ENCODE peak calls at places on chromosomes 11 and 22, in five cellular contexts. X is left lung, E is GM23338, V is aorta, W is tibial artery. B is an unnamed sample.
A peak's percentile ranks its signal among the peaks of the same experiment; 100 is the strongest.

GRCh38 chr11:75338516-75339218 is 12.8 kb downstream of the ARRB1 start:
- DNase-seq in X (no peak), E (no peak), V (no peak), W (no peak), B (no peak)

GRCh38 chr11:62400760-62401159 is 18.1 kb upstream of the SCGB1A1 start:
- DNase-seq in X (no peak), E (no peak), V (peak; percentile 92), W (peak; percentile 75), B (peak; percentile 84)

GRCh38 chr22:48517039-48518030 is 1310.3 kb downstream of the BRD1 start:
- DNase-seq in X (no peak), E (no peak), V (no peak), W (no peak), B (no peak)

GRCh38 chr11:45606514-45607024 is 58.9 kb downstream of the CHST1 start:
- DNase-seq in X (no peak), E (peak; percentile 93), V (no peak), W (no peak), B (no peak)

GRCh38 chr11:8209208-8209807 is 40.5 kb upstream of the RIC3 start:
- DNase-seq in X (no peak), E (peak; percentile 74), V (peak; percentile 66), W (peak; percentile 40), B (no peak)

GRCh38 chr11:83819936-83820549 is 533.9 kb upstream of the CCDC90B start:
- DNase-seq in X (no peak), E (peak; percentile 58), V (no peak), W (no peak), B (no peak)

GRCh38 chr11:20070459-20070858 is 89.8 kb downstream of the DBX1 start:
- DNase-seq in X (no peak), E (no peak), V (no peak), W (no peak), B (no peak)

GRCh38 chr11:134643519-134644042 is 231.5 kb upstream of the B3GAT1 start:
- DNase-seq in X (no peak), E (peak; percentile 24), V (no peak), W (no peak), B (no peak)

GRCh38 chr11:12382451-12382850 is 5.1 kb downstream of the PARVA start:
- DNase-seq in X (no peak), E (no peak), V (no peak), W (no peak), B (no peak)

GRCh38 chr22:20602589-20603164 is 95.3 kb downstream of the MED15 start:
- DNase-seq in X (no peak), E (no peak), V (no peak), W (no peak), B (no peak)

GRCh38 chr11:2451336-2451735 is 6.5 kb downstream of the KCNQ1 start:
- DNase-seq in X (peak; percentile 65), E (no peak), V (peak; percentile 40), W (no peak), B (peak; percentile 24)

GRCh38 chr11:20154381-20154780 is 5.9 kb downstream of the DBX1 start:
- DNase-seq in X (no peak), E (peak; percentile 72), V (no peak), W (no peak), B (no peak)

GRCh38 chr11:96748639-96749370 is 359.0 kb downstream of the JRKL start:
- DNase-seq in X (no peak), E (no peak), V (no peak), W (no peak), B (no peak)

GRCh38 chr11:124938206-124938765 is 2.4 kb upstream of the HEPACAM start:
- DNase-seq in X (no peak), E (no peak), V (no peak), W (no peak), B (no peak)

GRCh38 chr11:94876645-94877445 is 96.5 kb downstream of the CWC15 start:
- DNase-seq in X (peak; percentile 81), E (no peak), V (peak; percentile 90), W (peak; percentile 84), B (peak; percentile 85)

GRCh38 chr22:50302041-50302541 is 5.4 kb downstream of the PLXNB2 start:
- DNase-seq in X (no peak), E (no peak), V (no peak), W (no peak), B (peak; percentile 46)

GRCh38 chr11:115745041-115745440 is 240.8 kb upstream of the CADM1 start:
- DNase-seq in X (no peak), E (peak; percentile 21), V (no peak), W (no peak), B (no peak)

GRCh38 chr11:862028-862703 is 19.5 kb downstream of the TSPAN4 start:
- DNase-seq in X (no peak), E (peak; percentile 67), V (no peak), W (no peak), B (no peak)

GRCh38 chr11:121415861-121416260 is 36.3 kb upstream of the SORL1 start:
- DNase-seq in X (no peak), E (no peak), V (no peak), W (peak; percentile 44), B (no peak)

GRCh38 chr22:29093980-29094379 is 21.1 kb downstream of the KREMEN1 start:
- DNase-seq in X (no peak), E (no peak), V (no peak), W (no peak), B (no peak)

GRCh38 chr11:76455931-76456330 is 11.1 kb downstream of the EMSY start:
- DNase-seq in X (no peak), E (no peak), V (no peak), W (no peak), B (no peak)

GRCh38 chr22:40560551-40560950 is 76.0 kb downstream of the MRTFA start:
- DNase-seq in X (no peak), E (no peak), V (no peak), W (no peak), B (no peak)

DNA sequence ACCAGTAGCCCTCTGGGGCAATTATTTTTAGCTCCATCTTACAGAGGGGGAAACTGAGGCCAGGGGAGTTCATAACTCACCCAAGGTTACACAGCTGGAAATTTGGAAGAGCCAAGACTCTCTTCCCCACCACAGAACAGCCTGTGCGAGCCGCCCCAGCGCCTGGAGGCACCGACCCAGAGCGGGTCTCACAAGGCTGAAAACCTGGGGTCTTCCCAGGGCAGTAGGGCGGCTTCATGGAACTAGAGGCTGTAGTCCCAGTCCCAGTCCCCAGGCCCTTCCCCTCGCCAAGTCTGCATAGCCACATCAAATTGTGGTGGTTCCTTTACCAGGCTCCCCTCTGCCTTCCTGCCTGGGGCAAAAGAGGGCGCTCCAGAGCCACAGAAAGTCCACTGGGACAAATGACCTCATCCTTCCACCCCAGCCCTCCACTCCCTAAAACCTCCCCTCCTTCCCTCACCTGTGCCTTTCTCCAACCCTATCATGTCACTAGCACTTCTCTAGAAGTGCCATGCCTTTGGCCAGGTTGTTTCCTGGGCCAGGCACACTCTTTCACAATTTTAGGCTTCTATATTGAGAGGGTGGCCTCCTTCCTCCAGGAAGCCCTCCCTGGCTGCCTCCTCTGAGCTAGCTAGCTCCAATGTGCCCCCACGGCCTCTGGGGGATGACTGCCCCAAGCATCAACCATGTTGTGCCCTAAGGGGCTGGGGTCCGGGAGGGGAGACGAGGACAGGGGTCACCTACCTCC is 15.2 kb upstream of the CDC42EP1 start:
- DNase-seq in X (no peak), E (peak; percentile 94), V (peak; percentile 82), W (peak; percentile 69), B (no peak)
- H3K4me1 ChIP-seq in X (peaks cover 30% of the 10 kb centered on the region), E (peaks cover 23% of the 10 kb centered on the region), V (no peaks in the 10 kb centered on the region), W (peaks cover 51% of the 10 kb centered on the region), B (peaks cover 4% of the 10 kb centered on the region)

GRCh38 chr22:39114157-39114511 is 17.1 kb downstream of the APOBEC3H start:
- DNase-seq in X (no peak), E (peak; percentile 89), V (no peak), W (no peak), B (no peak)
- H3K4me3 ChIP-seq in X (no peak overlapping the region), E (peak overlapping the region; percentile 24), V (no peak overlapping the region), W (no peak overlapping the region), B (no peak overlapping the region)

GRCh38 chr11:101707477-101707876 is 123.7 kb upstream of the TRPC6 start:
- DNase-seq in X (no peak), E (no peak), V (no peak), W (no peak), B (no peak)
- H3K4me1 ChIP-seq in X (no peaks in the 10 kb centered on the region), E (peaks cover 8% of the 10 kb centered on the region), V (no peaks in the 10 kb centered on the region), W (no peaks in the 10 kb centered on the region), B (no peaks in the 10 kb centered on the region)

GRCh38 chr11:43737194-43737575 is 56.6 kb downstream of the HSD17B12 start:
- DNase-seq in X (no peak), E (no peak), V (no peak), W (no peak), B (no peak)

GRCh38 chr11:43735931-43736330 is 55.4 kb downstream of the HSD17B12 start:
- DNase-seq in X (no peak), E (peak; percentile 24), V (peak; percentile 48), W (no peak), B (no peak)

GRCh38 chr11:43736502-43737193 is 56.1 kb downstream of the HSD17B12 start:
- DNase-seq in X (no peak), E (no peak), V (no peak), W (no peak), B (no peak)

GRCh38 chr11:43735115-43735514 is 54.6 kb downstream of the HSD17B12 start:
- DNase-seq in X (no peak), E (no peak), V (no peak), W (no peak), B (no peak)

GRCh38 chr11:43738600-43739409 is 58.3 kb downstream of the HSD17B12 start:
- DNase-seq in X (no peak), E (peak; percentile 38), V (no peak), W (no peak), B (no peak)
- H3K4me3 ChIP-seq in X (no peak overlapping the region), E (peak overlapping the region; percentile 14), V (no peak overlapping the region), W (no peak overlapping the region), B (no peak overlapping the region)

GRCh38 chr11:27118371-27118770 is 77.8 kb downstream of the BBOX1 start:
- DNase-seq in X (no peak), E (no peak), V (no peak), W (no peak), B (no peak)

GRCh38 chr11:27120211-27120610 is 79.6 kb downstream of the BBOX1 start:
- DNase-seq in X (no peak), E (no peak), V (no peak), W (no peak), B (no peak)

GRCh38 chr11:27119396-27119795 is 78.8 kb downstream of the BBOX1 start:
- DNase-seq in X (no peak), E (no peak), V (no peak), W (no peak), B (no peak)

GRCh38 chr11:27116684-27117083 is 76.1 kb downstream of the BBOX1 start:
- DNase-seq in X (no peak), E (no peak), V (no peak), W (no peak), B (no peak)
- H3K4me1 ChIP-seq in X (no peaks in the 10 kb centered on the region), E (no peaks in the 10 kb centered on the region), V (peaks cover 5% of the 10 kb centered on the region), W (peaks cover 18% of the 10 kb centered on the region), B (no peaks in the 10 kb centered on the region)

GRCh38 chr11:35615911-35616900 is 2.1 kb upstream of the FJX1 start:
- DNase-seq in X (no peak), E (peak; percentile 62), V (no peak), W (no peak), B (no peak)

GRCh38 chr11:35619030-35619753 is 932 bp downstream of the FJX1 start:
- DNase-seq in X (peak; percentile 80), E (peak; percentile 66), V (peak; percentile 48), W (peak; percentile 21), B (peak; percentile 53)

GRCh38 chr11:35618497-35619029 is 303 bp downstream of the FJX1 start:
- DNase-seq in X (peak; percentile 81), E (peak; percentile 61), V (peak; percentile 48), W (no peak), B (peak; percentile 54)

GRCh38 chr11:35617687-35618496 is at the start of gene FJX1:
- DNase-seq in X (peak; percentile 80), E (peak; percentile 90), V (peak; percentile 62), W (peak; percentile 37), B (peak; percentile 70)

GRCh38 chr11:35617316-35617686 is 959 bp upstream of the FJX1 start:
- DNase-seq in X (no peak), E (no peak), V (no peak), W (no peak), B (no peak)
- H3K4me3 ChIP-seq in X (peak overlapping the region; percentile 53), E (peak overlapping the region; percentile 65), V (no peak overlapping the region), W (peak overlapping the region; percentile 70), B (peak overlapping the region; percentile 74)

B was measured in psoas muscle.